ENCODE peak calls at places on chromosomes 6 and 20, in eight cellular contexts. P is left ventricle myocardium inferior; X is AG04449; A is transverse colon; L is fibroblast of pulmonary artery; J is CD8-positive, alpha-beta T cell; E is A673; B is GM12878. G is an unnamed sample.

GRCh38 chr6:2141644-2142290 is 103.6 kb downstream of the GMDS start:
- DNase-seq in E (no peak), A (no peak), P (no peak), X (no peak), L (no peak), B (no peak), J (no peak), G (no peak)

GRCh38 chr6:52390361-52390727 is 28.4 kb downstream of the PAQR8 start:
- DNase-seq in B (peak), A (no peak), E (peak), J (peak), P (no peak), X (no peak), L (peak), G (no peak)

GRCh38 chr6:46011241-46012085 is 4.2 kb downstream of the CLIC5 start:
- DNase-seq in B (peak), X (no peak), J (peak), P (peak), A (peak), L (no peak), E (no peak), G (no peak)

GRCh38 chr20:22490287-22491187 is 93.8 kb downstream of the FOXA2 start:
- DNase-seq in L (peak), B (no peak), X (no peak), E (no peak), P (no peak), A (peak), J (no peak), G (no peak)

GRCh38 chr6:89387516-89388222 is 24.4 kb downstream of the RRAGD start:
- DNase-seq in L (no peak), X (no peak), E (no peak), P (no peak), B (peak), A (no peak), J (no peak), G (no peak)

GRCh38 chr6:163010145-163010544 is 282.4 kb downstream of the PACRG start:
- DNase-seq in B (no peak), J (no peak), A (no peak), X (no peak), E (no peak), L (no peak), P (no peak), G (no peak)

GRCh38 chr6:25070547-25071366 is 135.0 kb upstream of the RIPOR2 start:
- DNase-seq in L (peak), X (no peak), A (peak), E (peak), P (peak), J (peak), B (peak), G (peak)

GRCh38 chr20:48156951-48157700 is 371.8 kb upstream of the SULF2 start:
- DNase-seq in J (no peak), E (no peak), X (no peak), B (no peak), P (no peak), L (no peak), A (no peak), G (no peak)

GRCh38 chr20:24953621-24954133 is 4.6 kb downstream of the CST7 start:
- DNase-seq in J (peak), E (no peak), B (no peak), L (no peak), P (no peak), A (no peak), X (no peak), G (no peak)

GRCh38 chr20:13458860-13459451 is 179.8 kb downstream of the TASP1 start:
- DNase-seq in B (no peak), A (peak), L (peak), E (peak), P (no peak), J (no peak), X (no peak), G (peak)

GRCh38 chr20:13788167-13788834 is 3.5 kb downstream of the NDUFAF5 start:
- DNase-seq in E (peak), L (peak), P (no peak), B (peak), A (peak), J (peak), X (no peak), G (no peak)

GRCh38 chr6:89034586-89035251 is 45.8 kb upstream of the PNRC1 start:
- DNase-seq in B (no peak), X (no peak), A (no peak), J (no peak), E (peak), L (peak), P (peak), G (no peak)

GRCh38 chr6:51098801-51099200 is 280.1 kb downstream of the TFAP2B start:
- DNase-seq in B (no peak), J (no peak), P (no peak), X (no peak), L (no peak), A (no peak), E (peak), G (peak)

GRCh38 chr6:24719125-24719931 is at the start of gene C6orf62:
- DNase-seq in X (no peak), E (peak), P (no peak), J (peak), B (peak), L (no peak), A (peak), G (peak)

GRCh38 chr6:34248198-34248726 is 544 bp downstream of the SMIM29 start:
- DNase-seq in P (peak), E (no peak), L (no peak), B (no peak), A (peak), J (peak), X (no peak), G (no peak)

GRCh38 chr6:130632288-130632687 is 194.9 kb upstream of the SMLR1 start:
- DNase-seq in J (no peak), A (no peak), E (no peak), L (no peak), P (no peak), X (no peak), B (no peak), G (no peak)

DNA sequence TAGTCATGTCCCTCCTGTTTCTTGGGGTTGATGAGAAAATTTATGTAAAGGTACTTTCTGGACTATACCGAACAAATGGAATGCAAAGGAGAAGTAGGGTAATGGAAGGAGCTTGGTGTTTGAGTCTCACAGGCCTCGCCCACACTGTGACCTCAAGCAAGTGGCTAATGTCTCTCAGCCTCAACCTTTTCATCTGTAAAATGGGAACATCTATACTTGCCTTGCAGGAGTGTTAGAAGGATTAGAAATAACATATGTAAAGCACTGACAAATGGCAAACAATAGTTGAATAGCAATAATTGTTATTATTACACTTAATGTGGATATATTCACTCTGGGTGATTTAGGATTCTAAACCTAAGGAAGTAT is 8.9 kb upstream of the PKIG start:
- DNase-seq in E (no peak), B (no peak), X (no peak), A (no peak), L (no peak), J (no peak), P (no peak), G (no peak)
- H3K4me3 ChIP-seq in E (no peak), B (no peak), X (no peak), A (no peak), L (no peak), J (no peak), P (peak), G (no peak)

GRCh38 chr6:137915778-137916177 is 48.7 kb downstream of the TNFAIP3 start:
- DNase-seq in L (no peak), B (no peak), J (no peak), A (no peak), E (no peak), P (no peak), X (no peak), G (no peak)
- TF ChIP-seq CTCF in L (no peak), B (no peak), J (no peak), A (no peak), E (no peak), P (no peak), X (no peak), G (no peak)

GRCh38 chr6:152112503-152113261 is 305.2 kb downstream of the ESR1 start:
- DNase-seq in A (peak), X (no peak), J (no peak), L (no peak), P (peak), E (no peak), B (no peak), G (no peak)
- H3K4me3 ChIP-seq in A (no peak), X (no peak), J (no peak), L (no peak), P (peak), E (no peak), B (no peak), G (no peak)

GRCh38 chr6:161374971-161375873 is 101.4 kb upstream of the AGPAT4 start:
- DNase-seq in B (no peak), P (peak), X (no peak), A (peak), E (peak), L (no peak), J (no peak), G (no peak)
- TF ChIP-seq CTCF in B (no peak), P (no peak), X (peak), A (no peak), E (peak), L (peak), J (no peak), G (peak)

GRCh38 chr6:42140756-42141602 is 1.4 kb downstream of the C6orf132 start:
- DNase-seq in A (no peak), L (no peak), E (no peak), X (no peak), B (no peak), P (no peak), J (no peak), G (no peak)
- H3K4me3 ChIP-seq in A (peak), L (peak), E (no peak), X (peak), B (no peak), P (peak), J (no peak), G (peak)

GRCh38 chr6:139895205-139895793 is 520.9 kb upstream of the CITED2 start:
- DNase-seq in J (no peak), B (no peak), L (peak), P (no peak), X (no peak), E (no peak), A (no peak), G (no peak)
- TF ChIP-seq CTCF in J (no peak), B (no peak), L (peak), P (peak), X (no peak), E (peak), A (no peak), G (no peak)

GRCh38 chr6:149809798-149810197 is 54.4 kb downstream of the LRP11 start:
- DNase-seq in P (no peak), X (no peak), B (no peak), L (no peak), J (no peak), A (no peak), E (no peak), G (no peak)
- H3K4me3 ChIP-seq in P (no peak), X (no peak), B (no peak), L (no peak), J (no peak), A (no peak), E (no peak), G (no peak)